ENCODE peak calls at places on chromosome 7, in seven cellular contexts. One of them, this sample, is unnamed.

GRCh38 chr7:76293407-76293901 is 9.0 kb upstream of the HSPB1 start:
- DNase-seq in NCI-H1694: no peak
- DNase-seq in GM12865: no peak
- DNase-seq in brain microvascular endothelial cell: no peak
- DNase-seq in KBM-7: no peak
- DNase-seq in GM19239: no peak
- DNase-seq in HuH-7: no peak
- DNase-seq in this sample: no peak

GRCh38 chr7:107865956-107866775 is 24.8 kb upstream of the DLD start:
- DNase-seq in NCI-H1694: no peak
- DNase-seq in GM12865: no peak
- DNase-seq in brain microvascular endothelial cell: no peak
- DNase-seq in KBM-7: no peak
- DNase-seq in GM19239: no peak
- DNase-seq in HuH-7: no peak
- DNase-seq in this sample: no peak

GRCh38 chr7:133742709-133743538 is 384.2 kb upstream of the LRGUK start:
- DNase-seq in NCI-H1694: peak
- DNase-seq in GM12865: peak
- DNase-seq in brain microvascular endothelial cell: peak
- DNase-seq in KBM-7: peak
- DNase-seq in GM19239: no peak
- DNase-seq in HuH-7: no peak
- DNase-seq in this sample: no peak

GRCh38 chr7:55366461-55367138 is 1.5 kb downstream of the LANCL2 start:
- DNase-seq in NCI-H1694: peak
- DNase-seq in GM12865: peak
- DNase-seq in brain microvascular endothelial cell: no peak
- DNase-seq in KBM-7: peak
- DNase-seq in GM19239: no peak
- DNase-seq in HuH-7: no peak
- DNase-seq in this sample: no peak

GRCh38 chr7:36286241-36286640 is 103.4 kb upstream of the ANLN start:
- DNase-seq in NCI-H1694: no peak
- DNase-seq in GM12865: peak
- DNase-seq in brain microvascular endothelial cell: no peak
- DNase-seq in KBM-7: no peak
- DNase-seq in GM19239: no peak
- DNase-seq in HuH-7: no peak
- DNase-seq in this sample: no peak

GRCh38 chr7:135900186-135900585 is 77.0 kb downstream of the MTPN start:
- DNase-seq in NCI-H1694: no peak
- DNase-seq in GM12865: no peak
- DNase-seq in brain microvascular endothelial cell: no peak
- DNase-seq in KBM-7: no peak
- DNase-seq in GM19239: no peak
- DNase-seq in HuH-7: no peak
- DNase-seq in this sample: no peak

GRCh38 chr7:3673524-3673923 is 372.5 kb downstream of the SDK1 start:
- DNase-seq in NCI-H1694: peak
- DNase-seq in GM12865: peak
- DNase-seq in brain microvascular endothelial cell: peak
- DNase-seq in KBM-7: peak
- DNase-seq in GM19239: no peak
- DNase-seq in HuH-7: peak
- DNase-seq in this sample: no peak

GRCh38 chr7:49770838-49771237 is 2.6 kb upstream of the VWC2 start:
- DNase-seq in NCI-H1694: no peak
- DNase-seq in GM12865: no peak
- DNase-seq in brain microvascular endothelial cell: no peak
- DNase-seq in KBM-7: no peak
- DNase-seq in GM19239: no peak
- DNase-seq in HuH-7: no peak
- DNase-seq in this sample: no peak

GRCh38 chr7:119969054-119969453 is 303.9 kb upstream of the KCND2 start:
- DNase-seq in NCI-H1694: no peak
- DNase-seq in GM12865: peak
- DNase-seq in brain microvascular endothelial cell: no peak
- DNase-seq in KBM-7: no peak
- DNase-seq in GM19239: no peak
- DNase-seq in HuH-7: no peak
- DNase-seq in this sample: no peak

GRCh38 chr7:139035588-139036353 is at the start of gene ZC3HAV1L:
- DNase-seq in NCI-H1694: peak
- DNase-seq in GM12865: peak
- DNase-seq in brain microvascular endothelial cell: peak
- DNase-seq in KBM-7: peak
- DNase-seq in GM19239: peak
- DNase-seq in HuH-7: peak
- DNase-seq in this sample: no peak

GRCh38 chr7:5420841-5421625 is 2.6 kb downstream of the TNRC18 start:
- DNase-seq in NCI-H1694: no peak
- DNase-seq in GM12865: no peak
- DNase-seq in brain microvascular endothelial cell: no peak
- DNase-seq in KBM-7: no peak
- DNase-seq in GM19239: no peak
- DNase-seq in HuH-7: no peak
- DNase-seq in this sample: no peak

GRCh38 chr7:16905300-16906044 is 23.7 kb upstream of the AGR3 start:
- DNase-seq in NCI-H1694: no peak
- DNase-seq in GM12865: no peak
- DNase-seq in brain microvascular endothelial cell: peak
- DNase-seq in KBM-7: no peak
- DNase-seq in GM19239: no peak
- DNase-seq in HuH-7: no peak
- DNase-seq in this sample: no peak

GRCh38 chr7:105782391-105783063 is 93.9 kb downstream of the ATXN7L1 start:
- DNase-seq in NCI-H1694: no peak
- DNase-seq in GM12865: no peak
- DNase-seq in brain microvascular endothelial cell: peak
- DNase-seq in KBM-7: no peak
- DNase-seq in GM19239: no peak
- DNase-seq in HuH-7: no peak
- DNase-seq in this sample: no peak

GRCh38 chr7:55432937-55433784 is 68.0 kb downstream of the LANCL2 start:
- DNase-seq in NCI-H1694: peak
- DNase-seq in GM12865: peak
- DNase-seq in brain microvascular endothelial cell: no peak
- DNase-seq in KBM-7: peak
- DNase-seq in GM19239: peak
- DNase-seq in HuH-7: peak
- DNase-seq in this sample: peak